ENCODE peak calls at places on chromosomes 16 and 17, in eight cellular contexts. I, W, S, U, C, V, O and T are unnamed samples.

GRCh38 chr16:24748242-24748641 is 18.8 kb downstream of the TNRC6A start:
- DNase-seq in W (no peak), O (no peak), V (peak), S (peak), C (peak), U (no peak), I (no peak), T (peak)

GRCh38 chr17:81536299-81537290 is 8.4 kb downstream of the FSCN2 start:
- DNase-seq in O (peak), V (no peak), C (peak), W (no peak), I (peak), U (no peak), S (no peak), T (no peak)

GRCh38 chr17:56502120-56502519 is 91.4 kb upstream of the NOG start:
- DNase-seq in O (no peak), I (no peak), W (no peak), S (no peak), V (no peak), U (no peak), C (no peak), T (no peak)

GRCh38 chr16:71792176-71792575 is 16.5 kb downstream of the AP1G1 start:
- DNase-seq in U (no peak), C (no peak), W (no peak), S (no peak), I (no peak), O (no peak), V (no peak), T (no peak)

GRCh38 chr16:75420987-75421819 is 12.1 kb downstream of the CFDP1 start:
- DNase-seq in I (no peak), O (peak), W (peak), V (peak), C (peak), U (peak), S (peak), T (peak)

GRCh38 chr16:58938856-58939255 is 204.7 kb upstream of the GOT2 start:
- DNase-seq in O (no peak), C (no peak), U (no peak), W (no peak), I (no peak), V (no peak), S (no peak), T (no peak)

GRCh38 chr16:23508589-23509440 is 1.5 kb downstream of the GGA2 start:
- DNase-seq in I (no peak), C (peak), S (no peak), U (no peak), V (no peak), W (no peak), O (no peak), T (no peak)

GRCh38 chr16:70694088-70694487 is 8.2 kb upstream of the MTSS2 start:
- DNase-seq in I (no peak), S (no peak), W (peak), O (no peak), C (peak), U (no peak), V (peak), T (no peak)

GRCh38 chr16:3696425-3697218 is 20.7 kb downstream of the TRAP1 start:
- DNase-seq in W (peak), V (peak), U (no peak), S (no peak), I (no peak), C (peak), O (no peak), T (no peak)

GRCh38 chr17:3037259-3037658 is 26.1 kb downstream of the OR1D5 start:
- DNase-seq in W (no peak), U (no peak), V (no peak), I (no peak), C (no peak), S (no peak), O (no peak), T (no peak)

GRCh38 chr16:1156111-1156982 is 3.4 kb downstream of the CACNA1H start:
- DNase-seq in V (no peak), U (no peak), W (no peak), I (no peak), C (no peak), O (no peak), S (peak), T (no peak)

GRCh38 chr17:63434951-63435571 is 11.0 kb downstream of the CYB561 start:
- DNase-seq in W (peak), O (peak), C (peak), U (peak), S (peak), I (peak), V (peak), T (peak)

GRCh38 chr17:50532452-50533024 is at the start of gene EPN3:
- DNase-seq in S (no peak), W (no peak), O (peak), U (peak), V (peak), I (no peak), C (no peak), T (no peak)

GRCh38 chr16:81905277-81905676 is 106.0 kb downstream of the SDR42E1 start:
- DNase-seq in S (no peak), W (no peak), O (no peak), I (no peak), V (no peak), U (no peak), C (no peak), T (no peak)

GRCh38 chr17:2776589-2777241 is 19.5 kb upstream of the RAP1GAP2 start:
- DNase-seq in S (no peak), V (no peak), O (no peak), C (no peak), U (no peak), W (no peak), I (no peak), T (no peak)

GRCh38 chr16:65024649-65025243 is 97.1 kb downstream of the CDH11 start:
- DNase-seq in O (no peak), C (peak), I (no peak), S (no peak), V (no peak), W (no peak), U (no peak), T (no peak)

GRCh38 chr17:73657473-73658116 is 13.3 kb upstream of the SDK2 start:
- DNase-seq in S (no peak), W (no peak), I (no peak), C (peak), U (peak), V (peak), O (peak), T (no peak)

GRCh38 chr17:20266806-20267458 is 200.4 kb downstream of the LGALS9B start:
- DNase-seq in S (peak), W (no peak), V (peak), C (peak), I (no peak), O (no peak), U (no peak), T (peak)

GRCh38 chr16:27430923-27431484 is 29.0 kb downstream of the IL21R start:
- DNase-seq in W (no peak), O (no peak), I (peak), V (no peak), C (peak), U (no peak), S (no peak), T (no peak)

GRCh38 chr16:66616592-66616991 is 12.1 kb downstream of the CMTM3 start:
- DNase-seq in W (no peak), S (no peak), O (no peak), I (no peak), V (no peak), U (no peak), C (peak), T (no peak)

GRCh38 chr17:75869282-75870141 is 8.9 kb downstream of the TRIM47 start:
- DNase-seq in W (peak), V (peak), O (no peak), U (no peak), C (peak), I (no peak), S (peak), T (no peak)

GRCh38 chr16:77445321-77445720 is 10.5 kb upstream of the ADAMTS18 start:
- DNase-seq in I (no peak), U (no peak), C (no peak), V (no peak), O (no peak), S (no peak), W (no peak), T (no peak)

GRCh38 chr17:51427259-51428255 is 167.2 kb downstream of the UTP18 start:
- DNase-seq in S (no peak), O (no peak), V (no peak), I (peak), U (no peak), W (no peak), C (no peak), T (no peak)

GRCh38 chr17:44568311-44568710 is 11.0 kb downstream of the FZD2 start:
- DNase-seq in C (no peak), I (no peak), O (no peak), S (no peak), W (no peak), U (no peak), V (no peak), T (no peak)

GRCh38 chr17:7997186-7997585 is 5.2 kb upstream of the GUCY2D start:
- DNase-seq in V (peak), S (no peak), W (no peak), C (peak), U (no peak), I (peak), O (peak), T (no peak)

GRCh38 chr16:81004646-81005353 is 1.9 kb downstream of the CMC2 start:
- DNase-seq in V (peak), I (no peak), W (no peak), C (peak), U (no peak), S (peak), O (no peak), T (no peak)

GRCh38 chr16:9775994-9776393 is 406.2 kb downstream of the GRIN2A start:
- DNase-seq in S (no peak), I (no peak), V (no peak), O (no peak), U (no peak), W (no peak), C (no peak), T (no peak)

GRCh38 chr16:9778879-9779278 is 403.3 kb downstream of the GRIN2A start:
- DNase-seq in O (no peak), V (no peak), U (no peak), W (no peak), I (no peak), C (no peak), S (no peak), T (no peak)
- TF ChIP-seq CTCF in O (no peak), V (no peak), U (no peak), W (no peak), I (no peak), C (no peak), S (no peak), T (no peak)

GRCh38 chr17:42670925-42671657 is 5.7 kb downstream of the PLEKHH3 start:
- DNase-seq in I (no peak), U (no peak), S (no peak), C (no peak), V (no peak), W (no peak), O (peak), T (no peak)

GRCh38 chr17:42669705-42670198 is 7.0 kb downstream of the PLEKHH3 start:
- DNase-seq in V (no peak), O (no peak), W (no peak), U (no peak), C (no peak), S (no peak), I (no peak), T (no peak)

GRCh38 chr17:42672038-42672437 is 4.8 kb downstream of the PLEKHH3 start:
- DNase-seq in I (no peak), O (no peak), V (peak), C (no peak), S (no peak), U (no peak), W (no peak), T (no peak)

GRCh38 chr17:42673266-42673884 is 3.4 kb downstream of the PLEKHH3 start:
- DNase-seq in O (peak), V (no peak), S (no peak), U (no peak), W (no peak), I (no peak), C (no peak), T (peak)

DNA sequence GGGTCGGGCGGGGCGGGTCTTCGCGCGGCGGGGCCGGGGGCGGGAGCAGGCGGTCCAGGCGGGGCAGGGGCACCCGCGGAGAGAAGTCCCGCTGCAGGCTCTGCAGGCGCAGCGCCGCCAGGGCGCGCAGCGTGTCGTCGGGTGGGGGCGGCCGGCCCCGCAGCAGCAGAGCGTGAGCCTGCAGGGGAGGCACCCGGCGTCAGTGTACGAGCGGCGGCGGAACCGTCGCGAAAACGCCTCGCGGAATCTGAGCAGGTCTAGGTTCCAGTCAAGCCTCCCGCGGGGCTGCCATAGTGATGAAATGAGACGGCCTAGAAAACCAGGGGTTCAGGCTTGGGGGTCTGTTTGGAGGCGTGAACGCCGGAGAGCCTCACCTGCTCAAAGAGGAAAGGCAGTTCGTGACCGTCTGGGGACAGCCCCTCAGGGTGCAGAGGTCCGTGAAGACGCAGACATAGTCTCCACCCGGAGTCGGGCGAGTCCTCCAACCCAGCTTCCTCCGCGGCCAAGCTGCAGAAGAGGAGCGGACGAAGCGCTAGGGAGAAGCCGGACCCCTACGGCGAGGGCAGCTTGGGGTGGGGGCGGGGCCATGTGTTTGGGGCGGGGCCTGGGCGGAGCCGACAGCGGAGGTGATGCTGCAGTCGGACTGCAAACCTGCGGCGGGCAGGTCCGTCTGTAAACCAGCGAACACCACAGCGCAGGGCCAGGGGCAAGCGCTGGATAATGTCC is 6.4 kb downstream of the PLEKHH3 start:
- DNase-seq in S (no peak), V (no peak), O (no peak), W (peak), U (no peak), C (no peak), I (peak), T (peak)
- H3K27ac ChIP-seq in S (no peak), V (no peak), O (no peak), W (peak), U (no peak), C (no peak), I (no peak), T (peak)

GRCh38 chr17:4147751-4148310 is 4.8 kb downstream of the CYB5D2 start:
- DNase-seq in I (no peak), W (no peak), U (no peak), V (no peak), O (no peak), C (no peak), S (no peak), T (no peak)
- H3K4me3 ChIP-seq in I (no peak), W (no peak), U (no peak), V (no peak), O (no peak), C (no peak), S (no peak), T (no peak)

GRCh38 chr16:11278681-11279628 is 2.2 kb downstream of the PRM1 start:
- DNase-seq in V (no peak), I (no peak), O (no peak), S (no peak), W (no peak), C (no peak), U (no peak), T (no peak)

GRCh38 chr16:11280616-11281522 is at the start of gene PRM1:
- DNase-seq in U (no peak), I (no peak), V (no peak), O (no peak), S (no peak), W (peak), C (no peak), T (no peak)

GRCh38 chr16:11289202-11289601 is 8.1 kb upstream of the PRM1 start:
- DNase-seq in U (no peak), C (no peak), O (no peak), W (no peak), I (no peak), S (no peak), V (no peak), T (no peak)

GRCh38 chr16:11285842-11286241 is 4.7 kb upstream of the PRM1 start:
- DNase-seq in W (no peak), V (no peak), U (no peak), C (no peak), S (no peak), I (no peak), O (no peak), T (no peak)

GRCh38 chr16:11283820-11284248 is 2.7 kb upstream of the PRM1 start:
- DNase-seq in C (no peak), O (no peak), V (no peak), S (no peak), U (no peak), W (no peak), I (no peak), T (no peak)
- TF ChIP-seq CTCF in C (peak), O (no peak), V (no peak), S (no peak), U (no peak), W (no peak), I (no peak), T (no peak)

GRCh38 chr16:85401917-85402766 is 211.0 kb upstream of the GSE1 start:
- DNase-seq in U (peak), S (peak), I (no peak), W (peak), C (no peak), O (peak), V (no peak), T (peak)
- H3K27ac ChIP-seq in U (no peak), S (no peak), I (no peak), W (no peak), C (no peak), O (no peak), V (no peak), T (no peak)

DNA sequence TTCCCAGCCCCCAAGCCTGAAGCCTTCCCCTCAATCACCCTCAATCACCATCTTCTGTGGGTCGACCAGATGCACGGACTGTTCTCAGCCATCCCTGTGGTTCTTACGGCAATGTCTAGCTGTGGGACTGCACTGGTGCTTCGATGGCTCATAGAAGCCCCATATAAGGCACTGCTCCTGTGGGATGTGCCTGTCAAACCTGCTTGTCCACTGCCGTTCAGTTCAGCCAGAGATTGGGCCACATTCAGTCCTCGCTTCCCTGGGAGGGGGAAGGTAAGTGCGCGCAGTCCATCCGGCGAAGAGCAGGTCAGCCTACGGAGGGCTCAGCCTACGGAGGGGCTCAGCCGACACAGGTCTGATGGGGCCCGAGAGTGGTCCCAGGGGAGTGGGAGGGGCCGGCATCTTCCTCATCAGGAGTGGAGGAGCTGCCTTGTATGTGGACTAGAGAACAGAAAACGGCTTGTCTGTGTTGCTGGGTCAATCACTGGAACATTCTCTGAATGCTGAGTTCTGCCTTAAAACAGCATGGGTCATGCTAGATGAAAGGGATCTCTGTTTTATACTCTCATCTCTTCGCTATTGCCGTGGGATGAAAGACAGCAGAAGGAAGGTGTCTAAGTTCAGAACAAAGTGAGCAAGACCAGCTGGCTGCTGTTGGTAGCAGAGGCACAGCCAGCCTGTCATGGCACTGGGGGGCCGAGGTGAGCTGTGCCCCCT is at the start of gene CARD14:
- DNase-seq in U (no peak), I (no peak), W (no peak), V (peak), C (no peak), S (no peak), O (no peak), T (no peak)
- H3K4me3 ChIP-seq in U (no peak), I (no peak), W (no peak), V (no peak), C (no peak), S (no peak), O (no peak), T (no peak)